ENCODE peak calls at places on chromosomes 16 and 17, in eight cellular contexts. Q is IMR-90, I is endothelial cell, H is A673, L is AG09309, W is AG10803, R is foreskin fibroblast, P is dorsolateral prefrontal cortex. J is an unnamed sample.

GRCh38 chr16:1650131-1650530 is 27.9 kb upstream of the JPT2 start:
- DNase-seq in Q (no peak), I (no peak), H (peak), L (no peak), W (no peak), R (no peak), P (peak), J (no peak)

GRCh38 chr17:38671939-38672720 is 2.6 kb downstream of the EPOP start:
- DNase-seq in Q (no peak), I (no peak), H (no peak), L (no peak), W (no peak), R (no peak), P (no peak), J (no peak)

GRCh38 chr17:80474231-80474932 is 2.0 kb downstream of the NPTX1 start:
- DNase-seq in Q (peak), I (no peak), H (peak), L (no peak), W (peak), R (peak), P (no peak), J (no peak)

GRCh38 chr16:20812510-20812909 is 6.2 kb downstream of the REXO5 start:
- DNase-seq in Q (no peak), I (no peak), H (no peak), L (no peak), W (no peak), R (no peak), P (no peak), J (no peak)

GRCh38 chr17:30524847-30525246 is 47.6 kb downstream of the GOSR1 start:
- DNase-seq in Q (peak), I (no peak), H (no peak), L (peak), W (peak), R (peak), P (no peak), J (peak)

GRCh38 chr17:44779211-44780025 is 20.6 kb downstream of the ADAM11 start:
- DNase-seq in Q (peak), I (peak), H (peak), L (no peak), W (peak), R (peak), P (peak), J (peak)

GRCh38 chr17:10156579-10157488 is 41.6 kb downstream of the GAS7 start:
- DNase-seq in Q (no peak), I (no peak), H (no peak), L (no peak), W (no peak), R (no peak), P (peak), J (no peak)

GRCh38 chr16:22732315-22732840 is 81.6 kb upstream of the HS3ST2 start:
- DNase-seq in Q (no peak), I (no peak), H (no peak), L (no peak), W (no peak), R (no peak), P (no peak), J (no peak)

GRCh38 chr17:40819528-40820125 is 2.8 kb downstream of the KRT10 start:
- DNase-seq in Q (peak), I (peak), H (no peak), L (no peak), W (peak), R (peak), P (no peak), J (no peak)

GRCh38 chr16:2429037-2429770 is at the start of gene CCNF:
- DNase-seq in Q (peak), I (peak), H (peak), L (peak), W (peak), R (peak), P (peak), J (peak)

GRCh38 chr16:84643180-84643583 is 5.1 kb upstream of the KLHL36 start:
- DNase-seq in Q (peak), I (no peak), H (no peak), L (peak), W (peak), R (peak), P (no peak), J (peak)

GRCh38 chr17:47188266-47188665 is 829 bp downstream of the CDC27 start:
- DNase-seq in Q (peak), I (no peak), H (peak), L (no peak), W (peak), R (peak), P (no peak), J (no peak)

GRCh38 chr16:83102336-83102735 is 475.6 kb downstream of the CDH13 start:
- DNase-seq in Q (no peak), I (no peak), H (no peak), L (no peak), W (no peak), R (no peak), P (no peak), J (no peak)

GRCh38 chr16:27287887-27288286 is 19.3 kb upstream of the NSMCE1 start:
- DNase-seq in Q (no peak), I (no peak), H (no peak), L (no peak), W (no peak), R (no peak), P (no peak), J (no peak)

GRCh38 chr17:83159204-83160049 is 80.0 kb downstream of the METRNL start:
- DNase-seq in Q (no peak), I (no peak), H (no peak), L (no peak), W (no peak), R (no peak), P (no peak), J (no peak)

GRCh38 chr16:17144431-17144830 is 326.3 kb downstream of the XYLT1 start:
- DNase-seq in Q (no peak), I (no peak), H (no peak), L (no peak), W (no peak), R (peak), P (no peak), J (no peak)

GRCh38 chr16:28001642-28002041 is 61.9 kb downstream of the GSG1L start:
- DNase-seq in Q (no peak), I (no peak), H (no peak), L (no peak), W (no peak), R (no peak), P (no peak), J (no peak)

GRCh38 chr17:12693640-12694039 is 27.9 kb downstream of the MYOCD start:
- DNase-seq in Q (peak), I (no peak), H (no peak), L (no peak), W (peak), R (peak), P (no peak), J (no peak)

GRCh38 chr17:79987890-79988162 is 47.8 kb downstream of the TBC1D16 start:
- DNase-seq in Q (no peak), I (no peak), H (no peak), L (no peak), W (no peak), R (no peak), P (no peak), J (no peak)

GRCh38 chr16:72673118-72673517 is 374.8 kb downstream of the ZFHX3 start:
- DNase-seq in Q (peak), I (no peak), H (peak), L (no peak), W (peak), R (no peak), P (no peak), J (no peak)

GRCh38 chr17:71830916-71831315 is 289.9 kb upstream of the SOX9 start:
- DNase-seq in Q (no peak), I (peak), H (no peak), L (no peak), W (no peak), R (no peak), P (no peak), J (no peak)

GRCh38 chr17:81561494-81561885 is 9.3 kb upstream of the FAAP100 start:
- DNase-seq in Q (peak), I (no peak), H (no peak), L (no peak), W (no peak), R (peak), P (no peak), J (no peak)

GRCh38 chr16:19113577-19114358 is at the start of gene ITPRIPL2:
- DNase-seq in Q (peak), I (peak), H (peak), L (peak), W (peak), R (peak), P (peak), J (no peak)

DNA sequence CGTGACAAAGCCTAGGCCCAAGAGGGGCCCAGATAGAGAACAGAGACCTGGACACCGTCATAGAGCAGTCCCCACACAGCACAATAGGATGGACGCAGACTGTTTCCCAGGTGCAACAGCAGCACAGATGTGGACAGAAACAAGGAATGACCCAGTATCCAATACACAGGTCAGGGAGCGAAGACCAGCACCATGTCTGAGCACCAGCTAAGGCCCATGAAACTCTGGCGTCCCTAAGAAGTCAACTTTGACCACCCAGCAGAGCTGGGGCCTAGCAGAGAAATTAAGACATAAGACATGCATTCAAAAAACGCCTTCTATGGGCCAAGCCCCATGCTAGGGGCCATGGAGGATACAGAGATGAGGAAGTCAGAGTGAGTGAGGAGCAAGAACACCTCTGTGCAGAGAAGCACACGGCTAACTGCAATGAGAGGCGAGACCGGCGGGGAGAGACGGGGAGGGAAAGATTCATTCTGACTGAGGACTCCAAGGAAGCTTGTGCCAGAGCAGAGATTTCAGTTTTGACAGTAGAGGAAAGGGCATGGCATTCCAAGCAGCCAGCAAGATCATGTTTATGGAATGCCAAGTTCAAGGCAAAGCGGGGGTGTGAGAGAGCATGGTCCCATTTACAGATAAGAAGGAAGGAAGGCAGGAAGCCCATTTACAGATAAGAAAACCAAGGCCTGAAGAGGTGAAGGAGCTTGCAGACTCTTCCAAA is 50.8 kb downstream of the PITPNM3 start:
- DNase-seq in Q (peak), I (no peak), H (no peak), L (no peak), W (peak), R (peak), P (no peak), J (no peak)
- TF ChIP-seq CTCF in Q (no peak), I (no peak), H (no peak), L (no peak), W (no peak), R (no peak), P (no peak), J (no peak)

DNA sequence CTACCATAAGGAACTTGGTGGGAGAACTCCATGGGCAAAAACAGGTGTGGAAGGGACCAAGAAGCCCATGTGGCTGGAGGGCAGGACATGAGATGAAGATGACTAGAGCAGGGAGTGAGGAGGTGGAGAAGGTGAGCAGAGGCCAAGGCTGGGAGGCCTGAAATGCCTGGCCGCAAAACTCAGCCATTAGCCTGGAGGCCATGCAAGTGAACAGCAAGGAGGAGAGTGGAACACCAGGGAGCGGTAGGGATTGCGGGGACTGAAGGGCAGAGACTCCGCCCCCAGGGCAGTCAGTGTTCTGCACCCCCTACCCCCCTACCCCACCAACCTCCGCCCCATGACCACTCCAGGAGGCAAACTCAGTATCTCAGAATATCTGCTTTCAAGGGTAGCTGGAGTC is 17.0 kb downstream of the BCL7C start:
- DNase-seq in Q (no peak), I (no peak), H (peak), L (no peak), W (no peak), R (peak), P (no peak), J (no peak)
- TF ChIP-seq CTCF in Q (no peak), I (no peak), H (no peak), L (no peak), W (no peak), R (no peak), P (no peak), J (no peak)

DNA sequence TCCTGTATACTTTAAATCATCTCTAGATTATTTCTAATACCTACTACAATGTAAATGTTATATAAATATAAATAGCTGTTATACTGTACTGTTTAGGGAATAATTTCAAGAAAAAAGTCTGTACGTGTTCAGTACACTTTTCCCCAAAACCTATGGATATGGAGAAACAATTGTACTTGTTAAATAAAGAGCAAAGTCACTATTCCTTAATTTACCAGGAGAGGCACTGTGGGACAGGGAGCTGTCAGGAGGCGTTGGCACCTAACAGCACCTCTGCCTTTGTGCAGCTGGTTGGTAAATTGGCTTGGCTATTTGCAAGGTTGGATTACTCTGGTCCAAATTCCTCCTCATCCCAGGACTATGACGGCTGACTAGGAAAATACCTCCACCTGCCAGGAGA is 28.0 kb downstream of the CRHR1 start:
- DNase-seq in Q (no peak), I (no peak), H (peak), L (no peak), W (peak), R (peak), P (no peak), J (no peak)
- TF ChIP-seq CTCF in Q (no peak), I (no peak), H (peak), L (peak), W (no peak), R (peak), P (peak), J (no peak)

GRCh38 chr17:43028221-43028861 is 3.3 kb downstream of the RND2 start:
- DNase-seq in Q (no peak), I (no peak), H (no peak), L (no peak), W (no peak), R (no peak), P (no peak), J (no peak)
- TF ChIP-seq CTCF in Q (no peak), I (no peak), H (no peak), L (no peak), W (no peak), R (no peak), P (no peak), J (no peak)